ENCODE peak calls at places on chromosomes 7 and 10, in eight cellular contexts. R is GDM1, F is activated T-cell treated with anti-CD3 and anti-CD28 coated beads for 24 hours, C is GM04503, N is heart left ventricle, H is substantia nigra, U is cardiac muscle cell, O is GM13977. Y is an unnamed sample.

GRCh38 chr10:123294886-123295285 is 140.7 kb downstream of the BUB3 start:
- DNase-seq in R (no peak), F (no peak), C (no peak), N (no peak), H (no peak), U (no peak), O (no peak), Y (no peak)

GRCh38 chr10:35635576-35635975 is 6.5 kb downstream of the FZD8 start:
- DNase-seq in R (peak; percentile 32), F (peak; percentile 30), C (no peak), N (no peak), H (peak; percentile 12), U (peak; percentile 75), O (peak; percentile 65), Y (peak; percentile 12)

GRCh38 chr10:127906548-127907377 is at the start of gene PTPRE:
- DNase-seq in R (peak; percentile 61), F (peak; percentile 69), C (no peak), N (peak; percentile 91), H (peak; percentile 71), U (peak; percentile 85), O (peak; percentile 84), Y (no peak)

GRCh38 chr7:139095194-139095659 is 14.3 kb downstream of the ZC3HAV1 start:
- DNase-seq in R (peak; percentile 90), F (peak; percentile 65), C (no peak), N (peak; percentile 72), H (no peak), U (no peak), O (peak; percentile 86), Y (peak; percentile 81)

GRCh38 chr10:79298403-79299244 is 48.6 kb upstream of the PPIF start:
- DNase-seq in R (no peak), F (peak; percentile 25), C (peak; percentile 76), N (no peak), H (no peak), U (peak; percentile 80), O (no peak), Y (no peak)

GRCh38 chr10:66844176-66844947 is 81.5 kb upstream of the LRRTM3 start:
- DNase-seq in R (no peak), F (no peak), C (no peak), N (no peak), H (no peak), U (peak; percentile 13), O (no peak), Y (no peak)

GRCh38 chr7:151518781-151519044 is 982 bp downstream of the RHEB start:
- DNase-seq in R (no peak), F (no peak), C (no peak), N (no peak), H (no peak), U (peak; percentile 21), O (no peak), Y (no peak)

GRCh38 chr7:124552217-124552616 is 213.4 kb downstream of the GPR37 start:
- DNase-seq in R (no peak), F (no peak), C (no peak), N (no peak), H (no peak), U (no peak), O (no peak), Y (no peak)

Y was measured in GM12864.